ENCODE peak calls at places on chromosomes 3 and 15, in ten cellular contexts. N, F, Q, V, X, O, W, Y, G and J are unnamed samples.

GRCh38 chr3:54857343-54857742 is 70.5 kb downstream of the LRTM1 start:
- DNase-seq in N (no peak), F (no peak), Q (no peak), V (no peak), X (no peak), O (no peak), W (no peak), Y (no peak), G (no peak), J (no peak)

GRCh38 chr3:5238545-5238944 is 51.0 kb downstream of the EDEM1 start:
- DNase-seq in N (no peak), F (no peak), Q (no peak), V (no peak), X (no peak), O (no peak), W (no peak), Y (no peak), G (no peak), J (no peak)

GRCh38 chr3:99972380-99973104 is 141.8 kb downstream of the FILIP1L start:
- DNase-seq in N (no peak), F (no peak), Q (no peak), V (no peak), X (peak), O (no peak), W (no peak), Y (no peak), G (no peak), J (no peak)

GRCh38 chr3:80190051-80190450 is 422.3 kb upstream of the ROBO1 start:
- DNase-seq in N (no peak), F (no peak), Q (no peak), V (peak), X (peak), O (no peak), W (no peak), Y (peak), G (peak), J (peak)

GRCh38 chr15:69853572-69853971 is 244.1 kb downstream of the TLE3 start:
- DNase-seq in N (no peak), F (no peak), Q (no peak), V (no peak), X (peak), O (peak), W (peak), Y (peak), G (peak), J (peak)

GRCh38 chr15:76866716-76867321 is 38.3 kb downstream of the SCAPER start:
- DNase-seq in N (no peak), F (peak), Q (peak), V (no peak), X (peak), O (peak), W (no peak), Y (peak), G (peak), J (peak)

GRCh38 chr3:99315896-99316295 is 322.5 kb upstream of the COL8A1 start:
- DNase-seq in N (no peak), F (no peak), Q (no peak), V (no peak), X (peak), O (peak), W (no peak), Y (no peak), G (no peak), J (no peak)

GRCh38 chr3:150300847-150301517 is 107.1 kb upstream of the TSC22D2 start:
- DNase-seq in N (no peak), F (no peak), Q (no peak), V (no peak), X (peak), O (peak), W (no peak), Y (no peak), G (no peak), J (no peak)

GRCh38 chr3:43194490-43195115 is 88.7 kb upstream of the POMGNT2 start:
- DNase-seq in N (no peak), F (no peak), Q (no peak), V (no peak), X (no peak), O (no peak), W (no peak), Y (peak), G (no peak), J (no peak)

GRCh38 chr3:134611516-134611915 is 39.3 kb downstream of the KY start:
- DNase-seq in N (no peak), F (no peak), Q (no peak), V (no peak), X (no peak), O (no peak), W (no peak), Y (no peak), G (no peak), J (no peak)

GRCh38 chr15:56987286-56987685 is 68.8 kb downstream of the TCF12 start:
- DNase-seq in N (no peak), F (no peak), Q (no peak), V (no peak), X (no peak), O (peak), W (no peak), Y (no peak), G (no peak), J (no peak)

GRCh38 chr15:80584561-80584964 is 110.5 kb upstream of the ABHD17C start:
- DNase-seq in N (no peak), F (no peak), Q (no peak), V (no peak), X (no peak), O (no peak), W (peak), Y (no peak), G (no peak), J (no peak)

GRCh38 chr3:140859592-140860336 is 81.9 kb upstream of the SLC25A36 start:
- DNase-seq in N (no peak), F (no peak), Q (no peak), V (no peak), X (no peak), O (no peak), W (no peak), Y (no peak), G (no peak), J (no peak)

GRCh38 chr3:171306631-171307030 is 153.6 kb downstream of the TNIK start:
- DNase-seq in N (no peak), F (no peak), Q (no peak), V (no peak), X (peak), O (peak), W (no peak), Y (peak), G (no peak), J (peak)

GRCh38 chr3:163626753-163627152 is 1451.5 kb downstream of the SI start:
- DNase-seq in N (no peak), F (no peak), Q (no peak), V (no peak), X (no peak), O (no peak), W (no peak), Y (no peak), G (no peak), J (no peak)

GRCh38 chr3:163622384-163622783 is 1455.9 kb downstream of the SI start:
- DNase-seq in N (no peak), F (no peak), Q (peak), V (peak), X (no peak), O (no peak), W (peak), Y (peak), G (no peak), J (no peak)
- TF ChIP-seq CTCF in N (no peak), F (peak), Q (peak), V (peak), X (no peak), O (no peak), W (peak), Y (peak), G (no peak), J (no peak)

DNA sequence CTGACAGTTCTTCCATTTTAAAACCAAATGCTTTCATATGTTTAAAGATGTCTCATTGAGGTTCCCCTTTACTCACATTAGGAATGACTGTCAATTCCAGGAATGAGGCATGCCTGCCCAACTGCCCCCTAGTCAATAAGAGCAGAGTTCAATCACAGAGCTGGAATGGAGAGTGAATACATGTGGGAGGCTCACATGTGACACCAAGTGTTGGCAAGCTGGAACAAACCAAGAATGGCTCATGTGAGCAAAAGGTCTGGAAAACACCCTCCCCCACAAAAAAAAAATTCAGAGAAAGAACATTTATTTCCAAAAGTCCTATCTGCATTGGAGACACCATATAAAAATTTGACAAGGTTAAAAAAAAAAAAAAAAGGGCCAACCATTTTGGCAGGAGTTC is 3.7 kb downstream of the PBRM1 start:
- DNase-seq in N (no peak), F (no peak), Q (no peak), V (no peak), X (peak), O (peak), W (no peak), Y (peak), G (peak), J (peak)
- TF ChIP-seq CTCF in N (peak), F (peak), Q (no peak), V (no peak), X (peak), O (peak), W (peak), Y (peak), G (peak), J (peak)

GRCh38 chr3:128310286-128311058 is 156.2 kb downstream of the DNAJB8 start:
- DNase-seq in N (no peak), F (no peak), Q (no peak), V (no peak), X (no peak), O (no peak), W (peak), Y (no peak), G (no peak), J (no peak)

GRCh38 chr3:128307781-128308469 is 154.6 kb downstream of the EEFSEC start:
- DNase-seq in N (no peak), F (no peak), Q (no peak), V (no peak), X (no peak), O (no peak), W (peak), Y (no peak), G (no peak), J (no peak)

GRCh38 chr3:128309026-128309425 is 155.7 kb downstream of the EEFSEC start:
- DNase-seq in N (no peak), F (no peak), Q (no peak), V (no peak), X (no peak), O (no peak), W (peak), Y (no peak), G (no peak), J (no peak)

GRCh38 chr3:128306481-128306880 is 153.2 kb downstream of the EEFSEC start:
- DNase-seq in N (no peak), F (no peak), Q (no peak), V (no peak), X (no peak), O (no peak), W (no peak), Y (no peak), G (no peak), J (no peak)

GRCh38 chr3:128307029-128307633 is 153.8 kb downstream of the EEFSEC start:
- DNase-seq in N (no peak), F (no peak), Q (no peak), V (no peak), X (no peak), O (no peak), W (peak), Y (peak), G (no peak), J (no peak)
- TF ChIP-seq CTCF in N (peak), F (peak), Q (no peak), V (no peak), X (peak), O (peak), W (peak), Y (peak), G (peak), J (no peak)

GRCh38 chr15:78714890-78715289 is 73.9 kb upstream of the CHRNB4 start:
- DNase-seq in N (no peak), F (no peak), Q (no peak), V (no peak), X (no peak), O (no peak), W (no peak), Y (no peak), G (peak), J (no peak)

GRCh38 chr15:78712797-78713515 is 71.9 kb upstream of the CHRNB4 start:
- DNase-seq in N (no peak), F (peak), Q (no peak), V (no peak), X (no peak), O (no peak), W (no peak), Y (no peak), G (no peak), J (no peak)

GRCh38 chr15:78709263-78709882 is 68.4 kb upstream of the CHRNB4 start:
- DNase-seq in N (peak), F (peak), Q (peak), V (peak), X (peak), O (no peak), W (peak), Y (peak), G (no peak), J (no peak)

GRCh38 chr15:78708713-78709112 is 67.7 kb upstream of the CHRNB4 start:
- DNase-seq in N (no peak), F (no peak), Q (no peak), V (no peak), X (no peak), O (no peak), W (no peak), Y (no peak), G (no peak), J (no peak)

DNA sequence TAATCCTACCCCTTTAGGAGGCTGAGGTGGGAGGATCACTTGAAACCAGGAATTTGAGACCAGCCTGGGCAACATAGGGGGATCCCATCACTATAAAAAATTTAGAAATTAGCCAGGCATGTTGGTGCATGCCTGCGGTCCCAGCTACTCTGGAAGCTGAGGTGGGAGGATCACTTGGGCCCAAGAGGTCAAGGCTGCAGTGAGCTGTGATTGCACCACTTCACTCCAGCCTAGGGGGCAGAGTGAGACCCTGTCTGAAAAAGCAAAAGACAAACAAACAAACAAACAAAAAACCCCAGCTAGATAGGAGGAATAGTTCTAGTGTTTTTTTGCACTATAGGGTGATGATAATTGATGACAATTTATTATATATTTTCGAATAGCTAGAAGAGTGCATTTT is 70.6 kb upstream of the CHRNB4 start:
- DNase-seq in N (no peak), F (no peak), Q (no peak), V (no peak), X (no peak), O (no peak), W (no peak), Y (no peak), G (no peak), J (no peak)
- TF ChIP-seq CTCF in N (no peak), F (no peak), Q (no peak), V (no peak), X (no peak), O (no peak), W (peak), Y (no peak), G (no peak), J (no peak)